ENCODE peak calls at places on chromosomes 11 and 22, in five cellular contexts. One of them, this sample, is unnamed.

GRCh38 chr11:26960265-26960664 is 33.6 kb upstream of the FIBIN start:
- DNase-seq in body of pancreas: no peak
- DNase-seq in K562: no peak
- DNase-seq in brain microvascular endothelial cell: peak
- DNase-seq in AG04449: no peak
- DNase-seq in this sample: no peak

GRCh38 chr11:17117262-17117661 is 39.8 kb upstream of the RPS13 start:
- DNase-seq in brain microvascular endothelial cell: no peak
- DNase-seq in AG04449: no peak
- DNase-seq in K562: no peak
- DNase-seq in body of pancreas: no peak
- DNase-seq in this sample: no peak

GRCh38 chr22:44366372-44367310 is 53.9 kb upstream of the SHISAL1 start:
- DNase-seq in AG04449: no peak
- DNase-seq in K562: no peak
- DNase-seq in body of pancreas: no peak
- DNase-seq in brain microvascular endothelial cell: no peak
- DNase-seq in this sample: no peak

GRCh38 chr11:110513521-110514450 is 84.0 kb downstream of the FDX1 start:
- DNase-seq in brain microvascular endothelial cell: no peak
- DNase-seq in body of pancreas: no peak
- DNase-seq in K562: no peak
- DNase-seq in AG04449: no peak
- DNase-seq in this sample: no peak

GRCh38 chr11:112795142-112795815 is 165.9 kb upstream of the NCAM1 start:
- DNase-seq in brain microvascular endothelial cell: peak
- DNase-seq in K562: peak
- DNase-seq in body of pancreas: no peak
- DNase-seq in AG04449: no peak
- DNase-seq in this sample: no peak

GRCh38 chr11:92399702-92400101 is 175.1 kb downstream of the FAT3 start:
- DNase-seq in AG04449: no peak
- DNase-seq in K562: no peak
- DNase-seq in brain microvascular endothelial cell: no peak
- DNase-seq in body of pancreas: no peak
- DNase-seq in this sample: no peak

GRCh38 chr22:28410050-28410816 is 269.4 kb downstream of the TTC28 start:
- DNase-seq in body of pancreas: no peak
- DNase-seq in AG04449: no peak
- DNase-seq in brain microvascular endothelial cell: peak
- DNase-seq in K562: no peak
- DNase-seq in this sample: no peak

GRCh38 chr11:63558459-63559157 is 4.6 kb downstream of the PLAAT2 start:
- DNase-seq in AG04449: no peak
- DNase-seq in body of pancreas: no peak
- DNase-seq in K562: no peak
- DNase-seq in brain microvascular endothelial cell: no peak
- DNase-seq in this sample: no peak

GRCh38 chr11:79413258-79413657 is 27.6 kb downstream of the TENM4 start:
- DNase-seq in AG04449: peak
- DNase-seq in K562: no peak
- DNase-seq in body of pancreas: peak
- DNase-seq in brain microvascular endothelial cell: peak
- DNase-seq in this sample: peak

GRCh38 chr11:16609769-16610168 is 128.7 kb upstream of the C11orf58 start:
- DNase-seq in brain microvascular endothelial cell: no peak
- DNase-seq in AG04449: no peak
- DNase-seq in K562: no peak
- DNase-seq in body of pancreas: no peak
- DNase-seq in this sample: no peak

GRCh38 chr22:22520667-22521602 is 865 bp upstream of the ZNF280A start:
- DNase-seq in K562: peak
- DNase-seq in brain microvascular endothelial cell: no peak
- DNase-seq in AG04449: no peak
- DNase-seq in body of pancreas: no peak
- DNase-seq in this sample: no peak

GRCh38 chr11:64660706-64661105 is 62.3 kb downstream of the NRXN2 start:
- DNase-seq in AG04449: no peak
- DNase-seq in body of pancreas: no peak
- DNase-seq in K562: no peak
- DNase-seq in brain microvascular endothelial cell: no peak
- DNase-seq in this sample: no peak

GRCh38 chr11:126655807-126656128 is 300.3 kb downstream of the ST3GAL4 start:
- DNase-seq in brain microvascular endothelial cell: no peak
- DNase-seq in AG04449: no peak
- DNase-seq in body of pancreas: no peak
- DNase-seq in K562: no peak
- DNase-seq in this sample: no peak

GRCh38 chr11:63277345-63277943 is 34.0 kb upstream of the SLC22A25 start:
- DNase-seq in brain microvascular endothelial cell: no peak
- DNase-seq in K562: no peak
- DNase-seq in body of pancreas: no peak
- DNase-seq in AG04449: no peak
- DNase-seq in this sample: no peak

GRCh38 chr11:109075976-109076375 is 346.0 kb upstream of the C11orf87 start:
- DNase-seq in brain microvascular endothelial cell: no peak
- DNase-seq in K562: no peak
- DNase-seq in body of pancreas: no peak
- DNase-seq in AG04449: no peak
- DNase-seq in this sample: no peak

GRCh38 chr22:47919893-47920292 is 1157.4 kb downstream of the TBC1D22A start:
- DNase-seq in K562: no peak
- DNase-seq in brain microvascular endothelial cell: no peak
- DNase-seq in body of pancreas: no peak
- DNase-seq in AG04449: no peak
- DNase-seq in this sample: no peak

GRCh38 chr11:86414032-86414431 is 39.3 kb downstream of the CCDC81 start:
- DNase-seq in AG04449: no peak
- DNase-seq in brain microvascular endothelial cell: no peak
- DNase-seq in K562: no peak
- DNase-seq in body of pancreas: no peak
- DNase-seq in this sample: no peak

GRCh38 chr11:86403458-86403857 is 28.8 kb downstream of the CCDC81 start:
- DNase-seq in AG04449: no peak
- DNase-seq in brain microvascular endothelial cell: no peak
- DNase-seq in body of pancreas: no peak
- DNase-seq in K562: no peak
- DNase-seq in this sample: no peak

GRCh38 chr11:86408845-86409244 is 34.2 kb downstream of the CCDC81 start:
- DNase-seq in K562: no peak
- DNase-seq in brain microvascular endothelial cell: no peak
- DNase-seq in AG04449: no peak
- DNase-seq in body of pancreas: no peak
- DNase-seq in this sample: no peak
- TF ChIP-seq CTCF in K562: peak
- TF ChIP-seq CTCF in brain microvascular endothelial cell: peak
- TF ChIP-seq CTCF in AG04449: no peak
- TF ChIP-seq CTCF in body of pancreas: no peak
- TF ChIP-seq CTCF in this sample: peak

DNA sequence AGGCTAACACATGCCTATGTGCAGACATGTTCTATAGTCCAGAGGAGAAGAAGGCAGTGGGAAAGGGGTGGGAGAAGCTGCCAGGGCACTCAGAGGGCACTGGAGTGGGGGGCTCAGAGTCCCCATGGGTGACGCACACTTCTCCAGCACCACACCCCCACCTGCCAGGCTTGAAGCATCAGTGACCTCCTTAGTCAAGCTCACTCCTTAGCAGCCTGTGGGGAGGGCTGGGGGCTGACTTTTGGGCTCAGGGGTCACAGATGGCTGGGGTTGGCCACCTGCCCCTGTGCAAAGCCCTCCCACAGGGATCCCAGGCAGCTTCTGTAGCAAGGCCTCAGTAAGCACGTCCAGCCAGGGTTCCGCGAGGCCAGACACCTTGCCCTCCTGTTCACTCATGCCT is 18.8 kb downstream of the TRIM29 start:
- DNase-seq in AG04449: no peak
- DNase-seq in body of pancreas: no peak
- DNase-seq in K562: no peak
- DNase-seq in brain microvascular endothelial cell: no peak
- DNase-seq in this sample: no peak
- TF ChIP-seq CTCF in AG04449: no peak
- TF ChIP-seq CTCF in body of pancreas: no peak
- TF ChIP-seq CTCF in K562: no peak
- TF ChIP-seq CTCF in brain microvascular endothelial cell: no peak
- TF ChIP-seq CTCF in this sample: no peak

GRCh38 chr11:8168485-8169257 is at the start of gene RIC3:
- DNase-seq in AG04449: no peak
- DNase-seq in brain microvascular endothelial cell: no peak
- DNase-seq in body of pancreas: peak
- DNase-seq in K562: no peak
- DNase-seq in this sample: no peak
- TF ChIP-seq CTCF in AG04449: no peak
- TF ChIP-seq CTCF in brain microvascular endothelial cell: no peak
- TF ChIP-seq CTCF in body of pancreas: no peak
- TF ChIP-seq CTCF in K562: no peak
- TF ChIP-seq CTCF in this sample: no peak

GRCh38 chr22:23888615-23889401 is 5.4 kb upstream of the MIF start:
- DNase-seq in K562: peak
- DNase-seq in brain microvascular endothelial cell: peak
- DNase-seq in body of pancreas: no peak
- DNase-seq in AG04449: no peak
- DNase-seq in this sample: no peak
- TF ChIP-seq CTCF in K562: peak
- TF ChIP-seq CTCF in brain microvascular endothelial cell: peak
- TF ChIP-seq CTCF in body of pancreas: no peak
- TF ChIP-seq CTCF in AG04449: peak
- TF ChIP-seq CTCF in this sample: peak